ENCODE peak calls at places on chromosomes 6 and 20, in seven cellular contexts. L is testis; U is NCI-H748 treated with DMSO at 0.1 percent for 48 hours; N is AG10803; G is upper lobe of left lung; A is stimulated activated CD8-positive, alpha-beta memory T cell treated with anti-CD3 and anti-CD28 coated beads, Interleukin-15, amount 100 ng/mL, for 1 hour; P is stimulated activated CD4-positive, alpha-beta T cell treated with anti-CD3 and anti-CD28 coated beads, TNF-alpha, amount 100 ng/mL, for 4 hours. V is an unnamed sample.
A peak's percentile ranks its signal among the peaks of the same experiment; 100 is the strongest.

GRCh38 chr6:76026101-76026500 is 46.4 kb downstream of the IMPG1 start:
- DNase-seq in L (no peak), U (no peak), N (no peak), G (no peak), A (no peak), P (no peak), V (peak; percentile 9)

GRCh38 chr6:139152088-139152891 is 17.4 kb downstream of the HECA start:
- DNase-seq in L (no peak), U (peak; percentile 82), N (no peak), G (no peak), A (no peak), P (no peak), V (no peak)

GRCh38 chr6:118705799-118706481 is 54.5 kb upstream of the CEP85L start:
- DNase-seq in L (peak; percentile 22), U (no peak), N (peak; percentile 82), G (no peak), A (no peak), P (no peak), V (no peak)

GRCh38 chr20:3788685-3789155 is 2.2 kb upstream of the CENPB start:
- DNase-seq in L (no peak), U (peak; percentile 36), N (no peak), G (no peak), A (no peak), P (no peak), V (no peak)

GRCh38 chr20:58636983-58637421 is 14.1 kb upstream of the STX16 start:
- DNase-seq in L (no peak), U (no peak), N (no peak), G (no peak), A (no peak), P (no peak), V (no peak)

GRCh38 chr6:142372348-142372747 is 70.5 kb downstream of the ADGRG6 start:
- DNase-seq in L (no peak), U (no peak), N (peak; percentile 69), G (no peak), A (no peak), P (no peak), V (no peak)

GRCh38 chr20:4513720-4514119 is 208.0 kb upstream of the PRND start:
- DNase-seq in L (no peak), U (no peak), N (peak; percentile 42), G (no peak), A (no peak), P (no peak), V (no peak)

GRCh38 chr20:13852321-13852720 is 67.5 kb downstream of the NDUFAF5 start:
- DNase-seq in L (no peak), U (no peak), N (peak; percentile 82), G (no peak), A (no peak), P (no peak), V (no peak)

GRCh38 chr6:132390017-132390416 is 11.3 kb downstream of the MOXD1 start:
- DNase-seq in L (no peak), U (no peak), N (no peak), G (no peak), A (no peak), P (no peak), V (no peak)

GRCh38 chr6:39992861-39993622 is 58.8 kb upstream of the MOCS1 start:
- DNase-seq in L (peak; percentile 61), U (no peak), N (no peak), G (no peak), A (no peak), P (no peak), V (no peak)

GRCh38 chr6:112690497-112691202 is 343.5 kb downstream of the RFPL4B start:
- DNase-seq in L (no peak), U (peak; percentile 70), N (peak; percentile 86), G (no peak), A (no peak), P (no peak), V (no peak)

GRCh38 chr20:35490736-35491181 is 35.4 kb downstream of the CEP250 start:
- DNase-seq in L (no peak), U (no peak), N (no peak), G (peak; percentile 55), A (peak; percentile 34), P (peak; percentile 18), V (no peak)

GRCh38 chr6:31791324-31792089 is 4.0 kb downstream of the VARS1 start:
- DNase-seq in L (peak; percentile 60), U (peak; percentile 12), N (peak; percentile 43), G (no peak), A (no peak), P (no peak), V (no peak)

GRCh38 chr6:129889580-129889979 is 28.5 kb upstream of the TMEM244 start:
- DNase-seq in L (no peak), U (no peak), N (peak; percentile 74), G (no peak), A (no peak), P (no peak), V (no peak)

GRCh38 chr6:169529931-169530761 is 171.7 kb downstream of the WDR27 start:
- DNase-seq in L (peak; percentile 22), U (no peak), N (peak; percentile 97), G (peak; percentile 45), A (no peak), P (no peak), V (no peak)

GRCh38 chr6:30234361-30234760 is 21.2 kb upstream of the TRIM26 start:
- DNase-seq in L (no peak), U (no peak), N (peak; percentile 52), G (no peak), A (no peak), P (no peak), V (no peak)

GRCh38 chr6:86357877-86358276 is 579.5 kb upstream of the HTR1E start:
- DNase-seq in L (no peak), U (no peak), N (no peak), G (no peak), A (no peak), P (no peak), V (no peak)

GRCh38 chr20:34971038-34971872 is 15.6 kb downstream of the MYH7B start:
- DNase-seq in L (no peak), U (no peak), N (no peak), G (no peak), A (no peak), P (no peak), V (no peak)

GRCh38 chr6:150142657-150143501 is at the start of gene PPP1R14C:
- DNase-seq in L (peak; percentile 80), U (peak; percentile 36), N (peak; percentile 38), G (peak; percentile 60), A (no peak), P (no peak), V (no peak)

GRCh38 chr6:56914791-56915658 is 39.9 kb upstream of the BEND6 start:
- DNase-seq in L (peak; percentile 23), U (no peak), N (peak; percentile 42), G (no peak), A (no peak), P (no peak), V (no peak)

GRCh38 chr6:167576050-167576741 is 250.5 kb upstream of the AFDN start:
- DNase-seq in L (peak; percentile 12), U (no peak), N (no peak), G (no peak), A (no peak), P (no peak), V (no peak)

GRCh38 chr6:35731414-35731735 is 5.5 kb upstream of the ARMC12 start:
- DNase-seq in L (peak; percentile 98), U (peak; percentile 80), N (peak; percentile 64), G (peak; percentile 98), A (peak; percentile 97), P (peak; percentile 89), V (peak; percentile 90)

V was measured in iPS DF 6.9.